ENCODE peak calls at places on chromosomes 5 and 9, in five cellular contexts. One of them, this sample, is unnamed.

GRCh38 chr5:53403758-53404157 is 76.7 kb upstream of the FST start:
- DNase-seq in colonic mucosa: no peak
- DNase-seq in tibial artery: no peak
- DNase-seq in A549: no peak
- DNase-seq in spleen: no peak
- DNase-seq in this sample: no peak

GRCh38 chr5:35319231-35320002 is 89.1 kb upstream of the PRLR start:
- DNase-seq in A549: no peak
- DNase-seq in spleen: no peak
- DNase-seq in tibial artery: peak; percentile 81
- DNase-seq in colonic mucosa: peak; percentile 33
- DNase-seq in this sample: peak; percentile 31

GRCh38 chr5:80741015-80741414 is 86.2 kb upstream of the DHFR start:
- DNase-seq in tibial artery: no peak
- DNase-seq in A549: no peak
- DNase-seq in colonic mucosa: no peak
- DNase-seq in spleen: no peak
- DNase-seq in this sample: no peak

GRCh38 chr5:116038817-116039216 is 6.5 kb downstream of the ARL14EPL start:
- DNase-seq in colonic mucosa: no peak
- DNase-seq in spleen: peak; percentile 85
- DNase-seq in A549: no peak
- DNase-seq in tibial artery: no peak
- DNase-seq in this sample: no peak

GRCh38 chr9:79684711-79685575 is 113.2 kb downstream of the TLE4 start:
- DNase-seq in colonic mucosa: no peak
- DNase-seq in tibial artery: no peak
- DNase-seq in A549: no peak
- DNase-seq in spleen: no peak
- DNase-seq in this sample: peak; percentile 39

GRCh38 chr5:29214821-29215220 is 1978.7 kb upstream of the CDH6 start:
- DNase-seq in A549: no peak
- DNase-seq in spleen: no peak
- DNase-seq in tibial artery: no peak
- DNase-seq in colonic mucosa: no peak
- DNase-seq in this sample: no peak

GRCh38 chr5:169006878-169007790 is 293.8 kb downstream of the SLIT3 start:
- DNase-seq in spleen: no peak
- DNase-seq in A549: peak; percentile 68
- DNase-seq in tibial artery: no peak
- DNase-seq in colonic mucosa: no peak
- DNase-seq in this sample: no peak

GRCh38 chr5:166436857-166437256 is 1854.6 kb upstream of the WWC1 start:
- DNase-seq in spleen: no peak
- DNase-seq in tibial artery: no peak
- DNase-seq in A549: no peak
- DNase-seq in colonic mucosa: no peak
- DNase-seq in this sample: no peak

GRCh38 chr5:102772273-102772672 is 17.2 kb downstream of the PAM start:
- DNase-seq in tibial artery: no peak
- DNase-seq in spleen: no peak
- DNase-seq in A549: no peak
- DNase-seq in colonic mucosa: no peak
- DNase-seq in this sample: no peak

DNA sequence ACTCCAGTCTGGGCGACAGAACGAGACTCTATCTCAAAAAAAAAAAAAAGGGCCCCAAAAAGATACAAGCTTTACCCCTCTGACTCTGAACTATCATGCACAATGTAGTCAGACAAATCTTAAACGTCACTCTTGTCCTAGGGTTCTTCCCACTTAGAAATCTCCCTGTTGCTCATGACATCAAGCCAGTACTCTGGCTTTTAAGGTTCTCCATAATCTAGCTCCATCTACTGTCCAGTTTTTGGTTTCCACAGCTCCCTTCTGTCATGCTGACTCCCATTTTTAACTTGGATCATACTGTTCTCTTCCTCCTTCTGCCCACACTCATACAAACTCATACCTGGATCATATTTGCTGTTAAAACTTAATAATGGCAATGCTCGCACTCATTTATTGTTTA is 156.7 kb upstream of the TLX3 start:
- DNase-seq in A549: peak; percentile 51
- DNase-seq in colonic mucosa: no peak
- DNase-seq in spleen: no peak
- DNase-seq in tibial artery: no peak
- DNase-seq in this sample: no peak
- TF ChIP-seq CTCF in A549: peak; percentile 31
- TF ChIP-seq CTCF in colonic mucosa: no peak
- TF ChIP-seq CTCF in spleen: no peak
- TF ChIP-seq CTCF in tibial artery: no peak
- TF ChIP-seq CTCF in this sample: peak; percentile 5

GRCh38 chr5:141558150-141558549 is 60.6 kb downstream of the DIAPH1 start:
- DNase-seq in A549: no peak
- DNase-seq in colonic mucosa: no peak
- DNase-seq in tibial artery: no peak
- DNase-seq in spleen: no peak
- DNase-seq in this sample: no peak
- H3K4me3 ChIP-seq in A549: no peak overlapping the region
- H3K4me3 ChIP-seq in colonic mucosa: no peak overlapping the region
- H3K4me3 ChIP-seq in tibial artery: no peak overlapping the region
- H3K4me3 ChIP-seq in spleen: no peak overlapping the region
- H3K4me3 ChIP-seq in this sample: no peak overlapping the region

DNA sequence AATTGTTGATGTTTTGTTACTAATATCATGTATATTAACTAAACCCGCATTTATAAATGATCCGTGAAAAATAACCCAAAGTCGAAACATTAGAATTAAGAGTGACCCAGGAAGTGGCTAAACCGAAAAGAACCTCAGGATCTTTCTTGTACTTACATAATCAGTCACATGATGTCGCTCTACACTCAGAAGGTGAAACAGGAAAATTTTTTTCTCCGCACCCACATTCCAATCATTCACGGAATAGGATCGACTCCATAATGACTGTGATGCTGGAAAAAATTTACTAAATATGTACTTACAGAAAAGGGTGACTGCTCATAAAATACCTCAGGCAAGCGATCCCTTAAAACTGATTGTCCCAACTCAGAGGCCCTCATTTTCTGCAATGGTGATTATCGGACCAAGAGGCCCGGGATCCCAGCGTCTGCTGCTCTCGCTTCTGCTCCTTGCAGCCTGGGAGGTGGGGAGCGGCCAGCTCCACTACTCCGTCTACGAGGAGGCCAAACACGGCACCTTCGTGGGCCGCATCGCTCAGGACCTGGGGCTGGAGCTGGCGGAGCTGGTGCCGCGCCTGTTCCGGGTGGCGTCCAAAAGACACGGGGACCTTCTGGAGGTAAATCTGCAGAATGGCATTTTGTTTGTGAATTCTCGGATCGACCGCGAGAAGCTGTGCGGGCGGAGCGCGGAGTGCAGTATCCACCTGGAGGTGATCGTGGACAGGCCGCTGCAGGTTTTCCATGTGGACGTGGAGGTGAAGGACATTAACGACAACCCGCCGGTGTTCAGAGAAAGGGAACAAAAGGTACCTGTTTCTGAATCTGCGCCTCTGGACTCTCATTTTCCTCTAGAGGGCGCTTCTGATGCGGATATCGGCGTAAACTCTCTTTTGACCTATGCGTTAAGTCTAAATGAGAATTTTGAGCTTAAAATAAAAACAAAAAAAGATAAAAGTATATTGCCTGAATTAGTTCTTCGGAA is at the start of gene PCDHA12:
- DNase-seq in A549: peak; percentile 72
- DNase-seq in tibial artery: no peak
- DNase-seq in colonic mucosa: no peak
- DNase-seq in spleen: no peak
- DNase-seq in this sample: no peak
- TF ChIP-seq CTCF in A549: peak; percentile 68
- TF ChIP-seq CTCF in tibial artery: no peak
- TF ChIP-seq CTCF in colonic mucosa: no peak
- TF ChIP-seq CTCF in spleen: no peak
- TF ChIP-seq CTCF in this sample: no peak

GRCh38 chr5:129461816-129462396 is 1.8 kb downstream of the ADAMTS19 start:
- DNase-seq in A549: no peak
- DNase-seq in tibial artery: no peak
- DNase-seq in spleen: no peak
- DNase-seq in colonic mucosa: no peak
- DNase-seq in this sample: no peak
- H3K4me3 ChIP-seq in A549: no peak overlapping the region
- H3K4me3 ChIP-seq in tibial artery: no peak overlapping the region
- H3K4me3 ChIP-seq in spleen: peak overlapping the region; percentile 24
- H3K4me3 ChIP-seq in colonic mucosa: peak overlapping the region; percentile 57
- H3K4me3 ChIP-seq in this sample: no peak overlapping the region

GRCh38 chr9:126336350-126337335 is 10.0 kb downstream of the MVB12B start:
- DNase-seq in tibial artery: no peak
- DNase-seq in colonic mucosa: peak; percentile 16
- DNase-seq in spleen: no peak
- DNase-seq in A549: no peak
- DNase-seq in this sample: no peak

GRCh38 chr9:126337690-126338426 is 11.2 kb downstream of the MVB12B start:
- DNase-seq in spleen: no peak
- DNase-seq in colonic mucosa: peak; percentile 17
- DNase-seq in tibial artery: no peak
- DNase-seq in A549: no peak
- DNase-seq in this sample: no peak

GRCh38 chr9:126338945-126339344 is 12.3 kb downstream of the MVB12B start:
- DNase-seq in A549: no peak
- DNase-seq in spleen: no peak
- DNase-seq in tibial artery: no peak
- DNase-seq in colonic mucosa: no peak
- DNase-seq in this sample: no peak

GRCh38 chr9:126334626-126335621 is 8.3 kb downstream of the MVB12B start:
- DNase-seq in spleen: no peak
- DNase-seq in tibial artery: no peak
- DNase-seq in A549: peak; percentile 11
- DNase-seq in colonic mucosa: no peak
- DNase-seq in this sample: no peak

GRCh38 chr9:126335837-126336236 is 9.2 kb downstream of the MVB12B start:
- DNase-seq in A549: no peak
- DNase-seq in tibial artery: no peak
- DNase-seq in spleen: no peak
- DNase-seq in colonic mucosa: peak; percentile 14
- DNase-seq in this sample: no peak
- TF ChIP-seq CTCF in A549: no peak
- TF ChIP-seq CTCF in tibial artery: no peak
- TF ChIP-seq CTCF in spleen: no peak
- TF ChIP-seq CTCF in colonic mucosa: no peak
- TF ChIP-seq CTCF in this sample: no peak

GRCh38 chr9:129570450-129571297 is 50.2 kb downstream of the C9orf50 start:
- DNase-seq in colonic mucosa: no peak
- DNase-seq in A549: peak; percentile 95
- DNase-seq in tibial artery: peak; percentile 89
- DNase-seq in spleen: no peak
- DNase-seq in this sample: no peak

GRCh38 chr9:129567329-129567728 is 53.6 kb downstream of the C9orf50 start:
- DNase-seq in A549: no peak
- DNase-seq in colonic mucosa: no peak
- DNase-seq in spleen: no peak
- DNase-seq in tibial artery: no peak
- DNase-seq in this sample: no peak

GRCh38 chr9:129569506-129570449 is 51.1 kb downstream of the C9orf50 start:
- DNase-seq in colonic mucosa: no peak
- DNase-seq in tibial artery: no peak
- DNase-seq in spleen: no peak
- DNase-seq in A549: peak; percentile 90
- DNase-seq in this sample: no peak

GRCh38 chr9:129567842-129568559 is 52.9 kb downstream of the C9orf50 start:
- DNase-seq in colonic mucosa: no peak
- DNase-seq in tibial artery: peak; percentile 88
- DNase-seq in spleen: no peak
- DNase-seq in A549: peak; percentile 92
- DNase-seq in this sample: no peak

GRCh38 chr9:129568560-129569505 is 52.1 kb downstream of the C9orf50 start:
- DNase-seq in spleen: no peak
- DNase-seq in A549: peak; percentile 78
- DNase-seq in tibial artery: peak; percentile 80
- DNase-seq in colonic mucosa: peak; percentile 54
- DNase-seq in this sample: no peak
- H3K4me3 ChIP-seq in spleen: peak overlapping the region; percentile 35
- H3K4me3 ChIP-seq in A549: peak overlapping the region; percentile 55
- H3K4me3 ChIP-seq in tibial artery: peak overlapping the region; percentile 55
- H3K4me3 ChIP-seq in colonic mucosa: peak overlapping the region; percentile 37
- H3K4me3 ChIP-seq in this sample: peak overlapping the region; percentile 42

This sample was measured in HFF-Myc.